ENCODE peak calls at places on chromosomes 13 and 19, in five cellular contexts. Y is esophagus squamous epithelium, T is GM12864, U is tibial artery, X is BJ. V is an unnamed sample.

GRCh38 chr13:47932953-47933687 is 68.0 kb downstream of the SUCLA2 start:
- DNase-seq in U (no peak), X (no peak), Y (no peak), T (no peak), V (no peak)

GRCh38 chr13:22278336-22278929 is 607.6 kb downstream of the FGF9 start:
- DNase-seq in T (peak), U (no peak), X (no peak), Y (no peak), V (peak)

GRCh38 chr19:6066661-6067646 is 43.3 kb downstream of the RFX2 start:
- DNase-seq in U (peak), X (peak), T (no peak), Y (peak), V (no peak)

GRCh38 chr19:18233224-18233825 is 7.1 kb upstream of the PDE4C start:
- DNase-seq in U (no peak), Y (no peak), T (no peak), X (no peak), V (no peak)

GRCh38 chr13:100197116-100197515 is 108.2 kb downstream of the PCCA start:
- DNase-seq in T (no peak), U (no peak), X (no peak), Y (no peak), V (no peak)

GRCh38 chr19:39124136-39124764 is 1.3 kb upstream of the PAK4 start:
- DNase-seq in U (no peak), T (no peak), Y (no peak), X (no peak), V (no peak)

GRCh38 chr19:30174357-30174645 is 197.9 kb upstream of the ZNF536 start:
- DNase-seq in X (no peak), Y (no peak), T (no peak), U (no peak), V (no peak)

GRCh38 chr13:109200556-109200955 is 571.1 kb downstream of the MYO16 start:
- DNase-seq in X (no peak), U (no peak), T (no peak), Y (no peak), V (no peak)

GRCh38 chr13:37429976-37430375 is 168.6 kb downstream of the POSTN start:
- DNase-seq in Y (no peak), T (no peak), U (no peak), X (peak), V (no peak)

GRCh38 chr19:3458595-3459284 is 21.6 kb downstream of the SMIM24 start:
- DNase-seq in X (no peak), Y (no peak), U (peak), T (no peak), V (no peak)

GRCh38 chr19:10112037-10112751 is 701 bp downstream of the P2RY11 start:
- DNase-seq in U (no peak), X (no peak), Y (no peak), T (no peak), V (peak)

DNA sequence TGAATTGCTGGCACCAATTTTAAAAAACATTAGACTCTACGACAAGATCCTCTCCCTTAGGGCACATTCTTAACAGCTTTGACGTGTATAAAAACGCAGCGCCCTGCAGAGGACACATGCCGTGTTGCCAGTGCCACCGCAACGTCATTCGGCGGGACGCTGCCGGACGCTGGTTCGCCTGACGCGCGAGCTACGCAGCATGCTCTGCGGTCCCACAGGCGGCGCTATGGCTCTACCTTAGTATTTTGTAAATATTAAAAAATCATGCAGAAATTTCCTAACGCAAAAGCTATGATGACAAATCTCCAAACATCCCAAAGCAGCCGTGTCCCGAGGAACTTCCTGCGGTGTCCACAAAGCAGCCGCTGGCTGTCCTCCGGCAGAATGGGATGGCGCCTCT is 4.2 kb upstream of the ADPRHL1 start:
- DNase-seq in T (no peak), U (no peak), Y (no peak), X (no peak), V (no peak)
- TF ChIP-seq CTCF in T (no peak), U (no peak), Y (no peak), X (no peak), V (no peak)

GRCh38 chr13:46796515-46797467 is at the start of gene ESD:
- DNase-seq in T (peak), U (peak), Y (peak), X (peak), V (peak)

GRCh38 chr13:46795321-46795720 is 1.6 kb downstream of the ESD start:
- DNase-seq in T (no peak), X (no peak), Y (no peak), U (no peak), V (no peak)

GRCh38 chr13:46796129-46796514 is 839 bp downstream of the ESD start:
- DNase-seq in U (no peak), Y (no peak), X (no peak), T (no peak), V (no peak)

GRCh38 chr13:46799139-46799538 is 2.2 kb upstream of the ESD start:
- DNase-seq in X (no peak), U (no peak), T (no peak), Y (no peak), V (no peak)

DNA sequence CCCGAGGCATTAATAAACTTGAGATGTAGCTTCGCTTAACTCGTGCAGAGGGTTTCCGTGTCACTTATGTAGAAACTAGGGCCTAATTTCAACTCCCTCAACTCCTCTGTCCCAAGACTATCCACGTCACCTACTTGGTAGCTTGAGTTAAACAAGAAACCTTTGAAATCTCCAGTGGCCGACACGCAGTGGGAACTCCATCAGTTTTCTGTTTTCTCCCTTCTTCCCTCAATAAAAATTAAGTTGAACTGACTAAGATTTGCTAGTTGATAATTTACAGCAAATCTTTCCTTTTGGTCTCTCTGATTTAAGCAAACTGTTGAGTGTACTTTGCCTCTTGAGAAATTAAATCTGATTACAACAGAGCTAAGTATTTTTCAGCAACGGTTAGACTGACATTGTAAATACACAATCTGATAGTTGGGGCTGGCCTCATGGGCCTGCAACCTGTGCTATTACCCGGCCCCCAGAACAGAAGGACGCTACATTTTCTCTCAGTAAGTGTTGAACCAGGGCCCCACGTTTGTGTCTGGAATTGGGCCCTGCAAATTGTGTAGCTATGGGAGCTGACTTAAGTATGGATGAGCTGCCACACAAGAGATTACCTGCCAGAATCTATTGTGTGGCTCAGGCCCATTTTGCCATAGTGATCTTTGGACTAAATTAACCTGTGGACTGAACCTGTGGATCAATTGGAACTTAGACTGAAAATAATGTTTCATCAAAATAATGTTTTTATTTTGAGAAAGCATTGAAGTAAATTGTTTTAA is 692 bp upstream of the ESD start:
- DNase-seq in T (no peak), U (no peak), Y (no peak), X (no peak), V (no peak)
- H3K4me3 ChIP-seq in T (peak), U (peak), Y (peak), X (peak), V (peak)

GRCh38 chr13:28819748-28820098 is 416 bp upstream of the MTUS2 start:
- DNase-seq in Y (no peak), X (no peak), U (no peak), T (no peak), V (peak)
- TF ChIP-seq CTCF in Y (peak), X (no peak), U (no peak), T (peak), V (peak)

DNA sequence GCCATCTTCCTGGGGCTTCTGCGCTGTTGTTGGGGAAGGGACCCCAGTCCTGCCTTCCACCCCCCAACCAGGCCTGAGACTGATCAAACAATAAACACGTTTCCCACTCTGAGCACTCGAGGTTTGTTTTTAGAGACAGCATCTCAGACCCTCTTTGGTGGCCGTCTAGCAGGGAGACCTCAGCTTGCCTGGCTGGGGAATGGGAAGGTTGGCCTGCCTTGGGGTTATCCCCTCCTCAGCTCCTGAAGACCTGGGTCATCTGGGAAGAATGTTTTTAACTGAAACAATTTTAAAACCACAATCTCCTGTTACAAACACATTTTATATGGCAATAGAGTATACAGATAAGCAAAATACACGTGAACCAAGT is 2.0 kb downstream of the ZNF581 start:
- DNase-seq in Y (no peak), X (no peak), T (no peak), U (no peak), V (no peak)
- H3K4me3 ChIP-seq in Y (no peak), X (no peak), T (peak), U (no peak), V (peak)

GRCh38 chr19:53809518-53810186 is 14.5 kb downstream of the NLRP12 start:
- DNase-seq in Y (no peak), U (no peak), X (no peak), T (no peak), V (no peak)
- TF ChIP-seq CTCF in Y (no peak), U (no peak), X (peak), T (peak), V (peak)

GRCh38 chr19:46624958-46625661 is at the start of gene PTGIR:
- DNase-seq in X (no peak), T (no peak), U (peak), Y (no peak), V (no peak)
- H3K4me3 ChIP-seq in X (peak), T (peak), U (peak), Y (peak), V (peak)

DNA sequence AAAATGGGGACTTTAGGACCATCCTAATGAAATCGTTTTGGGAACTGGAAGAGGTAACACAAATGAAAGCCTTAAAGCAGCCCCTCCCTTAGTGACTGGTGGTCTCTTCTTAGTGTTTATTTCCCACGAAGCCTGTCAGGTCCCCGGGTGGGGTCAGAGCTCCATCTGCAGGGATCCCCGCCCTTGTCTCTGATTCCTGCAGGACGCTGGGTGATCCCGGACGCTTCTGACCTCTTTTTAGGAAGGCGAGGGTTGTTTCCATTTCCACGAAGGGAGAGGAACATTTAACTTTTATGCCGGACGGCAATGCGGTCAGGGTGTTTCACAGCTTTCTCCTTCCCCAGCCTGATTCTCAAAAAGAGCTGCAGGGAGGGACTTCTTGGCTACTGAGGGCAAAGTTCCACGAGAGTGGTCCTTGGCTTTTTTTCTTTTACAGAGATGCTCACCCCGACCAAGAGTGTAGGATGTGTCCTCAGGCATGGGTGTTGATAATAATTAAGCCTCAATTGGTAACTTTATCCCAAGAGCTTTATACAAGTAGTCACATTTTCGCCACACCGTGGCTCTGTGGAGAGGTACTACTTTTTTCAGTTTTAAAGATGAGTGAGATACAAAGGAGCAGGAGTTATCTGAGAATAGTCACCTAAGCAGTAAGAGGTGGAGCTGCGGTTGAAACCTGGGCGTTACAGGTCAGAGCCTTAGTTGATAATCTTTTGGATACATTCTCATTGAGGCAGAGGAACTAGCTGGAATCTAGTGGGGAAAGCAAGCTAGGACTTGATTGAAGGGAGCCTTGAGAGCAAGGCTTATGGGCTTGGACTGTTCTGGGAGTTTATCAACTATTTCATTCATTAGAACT is 813 bp downstream of the ZNF284 start:
- DNase-seq in U (no peak), T (no peak), Y (no peak), X (no peak), V (no peak)
- TF ChIP-seq CTCF in U (no peak), T (no peak), Y (no peak), X (peak), V (no peak)

GRCh38 chr19:50607874-50608785 is 31.6 kb downstream of the SYT3 start:
- DNase-seq in T (peak), U (no peak), Y (no peak), X (no peak), V (peak)
- H3K4me3 ChIP-seq in T (no peak), U (no peak), Y (no peak), X (no peak), V (no peak)